ENCODE peak calls at places on chromosome 11, in seven cellular contexts. One of them, this sample, is unnamed.

GRCh38 chr11:112605093-112605666 is 344.5 kb upstream of the PLET1 start:
- DNase-seq in progenitor cell of endocrine pancreas: no peak
- DNase-seq in NCI-H1105: no peak
- DNase-seq in EL: no peak
- DNase-seq in kidney tubule cell: peak
- DNase-seq in HTR-8/SVneo: no peak
- DNase-seq in HCT116: no peak
- DNase-seq in this sample: no peak

GRCh38 chr11:1151366-1152315 is 6.1 kb upstream of the MUC5AC start:
- DNase-seq in progenitor cell of endocrine pancreas: peak
- DNase-seq in NCI-H1105: no peak
- DNase-seq in EL: no peak
- DNase-seq in kidney tubule cell: peak
- DNase-seq in HTR-8/SVneo: no peak
- DNase-seq in HCT116: no peak
- DNase-seq in this sample: no peak

GRCh38 chr11:118792642-118793124 is 1.7 kb upstream of the DDX6 start:
- DNase-seq in progenitor cell of endocrine pancreas: peak
- DNase-seq in NCI-H1105: no peak
- DNase-seq in EL: peak
- DNase-seq in kidney tubule cell: peak
- DNase-seq in HTR-8/SVneo: peak
- DNase-seq in HCT116: peak
- DNase-seq in this sample: peak

GRCh38 chr11:66419825-66420224 is 1.0 kb upstream of the NPAS4 start:
- DNase-seq in progenitor cell of endocrine pancreas: no peak
- DNase-seq in NCI-H1105: peak
- DNase-seq in EL: no peak
- DNase-seq in kidney tubule cell: no peak
- DNase-seq in HTR-8/SVneo: no peak
- DNase-seq in HCT116: no peak
- DNase-seq in this sample: no peak

GRCh38 chr11:3220521-3221407 is 2.2 kb upstream of the MRGPRG start:
- DNase-seq in progenitor cell of endocrine pancreas: no peak
- DNase-seq in NCI-H1105: no peak
- DNase-seq in EL: no peak
- DNase-seq in kidney tubule cell: no peak
- DNase-seq in HTR-8/SVneo: no peak
- DNase-seq in HCT116: no peak
- DNase-seq in this sample: no peak

GRCh38 chr11:121383726-121384125 is 68.4 kb upstream of the SORL1 start:
- DNase-seq in progenitor cell of endocrine pancreas: no peak
- DNase-seq in NCI-H1105: no peak
- DNase-seq in EL: no peak
- DNase-seq in kidney tubule cell: no peak
- DNase-seq in HTR-8/SVneo: no peak
- DNase-seq in HCT116: no peak
- DNase-seq in this sample: no peak

GRCh38 chr11:111355101-111355500 is 24.0 kb downstream of the POU2AF1 start:
- DNase-seq in progenitor cell of endocrine pancreas: no peak
- DNase-seq in NCI-H1105: no peak
- DNase-seq in EL: no peak
- DNase-seq in kidney tubule cell: no peak
- DNase-seq in HTR-8/SVneo: no peak
- DNase-seq in HCT116: no peak
- DNase-seq in this sample: no peak

GRCh38 chr11:61071208-61071681 is 31.0 kb upstream of the CD5 start:
- DNase-seq in progenitor cell of endocrine pancreas: no peak
- DNase-seq in NCI-H1105: no peak
- DNase-seq in EL: no peak
- DNase-seq in kidney tubule cell: no peak
- DNase-seq in HTR-8/SVneo: no peak
- DNase-seq in HCT116: no peak
- DNase-seq in this sample: no peak

GRCh38 chr11:124276081-124276480 is 19.9 kb downstream of the OR8G5 start:
- DNase-seq in progenitor cell of endocrine pancreas: no peak
- DNase-seq in NCI-H1105: no peak
- DNase-seq in EL: peak
- DNase-seq in kidney tubule cell: no peak
- DNase-seq in HTR-8/SVneo: no peak
- DNase-seq in HCT116: no peak
- DNase-seq in this sample: no peak

GRCh38 chr11:32113637-32114203 is 22.8 kb downstream of the RCN1 start:
- DNase-seq in progenitor cell of endocrine pancreas: no peak
- DNase-seq in NCI-H1105: no peak
- DNase-seq in EL: no peak
- DNase-seq in kidney tubule cell: no peak
- DNase-seq in HTR-8/SVneo: no peak
- DNase-seq in HCT116: no peak
- DNase-seq in this sample: no peak

GRCh38 chr11:765025-765801 is 12.1 kb downstream of the GATD1 start:
- DNase-seq in progenitor cell of endocrine pancreas: no peak
- DNase-seq in NCI-H1105: peak
- DNase-seq in EL: peak
- DNase-seq in kidney tubule cell: peak
- DNase-seq in HTR-8/SVneo: peak
- DNase-seq in HCT116: peak
- DNase-seq in this sample: no peak

GRCh38 chr11:120929664-120930154 is 94.2 kb upstream of the TBCEL start:
- DNase-seq in progenitor cell of endocrine pancreas: peak
- DNase-seq in NCI-H1105: peak
- DNase-seq in EL: peak
- DNase-seq in kidney tubule cell: peak
- DNase-seq in HTR-8/SVneo: peak
- DNase-seq in HCT116: peak
- DNase-seq in this sample: no peak

GRCh38 chr11:73507086-73507485 is 90.8 kb downstream of the FAM168A start:
- DNase-seq in progenitor cell of endocrine pancreas: no peak
- DNase-seq in NCI-H1105: no peak
- DNase-seq in EL: peak
- DNase-seq in kidney tubule cell: no peak
- DNase-seq in HTR-8/SVneo: no peak
- DNase-seq in HCT116: no peak
- DNase-seq in this sample: no peak

GRCh38 chr11:65611758-65612603 is 2.0 kb downstream of the MAP3K11 start:
- DNase-seq in progenitor cell of endocrine pancreas: no peak
- DNase-seq in NCI-H1105: no peak
- DNase-seq in EL: peak
- DNase-seq in kidney tubule cell: peak
- DNase-seq in HTR-8/SVneo: no peak
- DNase-seq in HCT116: no peak
- DNase-seq in this sample: no peak

GRCh38 chr11:15489281-15489680 is 374.6 kb downstream of the INSC start:
- DNase-seq in progenitor cell of endocrine pancreas: no peak
- DNase-seq in NCI-H1105: no peak
- DNase-seq in EL: no peak
- DNase-seq in kidney tubule cell: peak
- DNase-seq in HTR-8/SVneo: no peak
- DNase-seq in HCT116: no peak
- DNase-seq in this sample: no peak

GRCh38 chr11:45320366-45320765 is 34.2 kb upstream of the SYT13 start:
- DNase-seq in progenitor cell of endocrine pancreas: no peak
- DNase-seq in NCI-H1105: no peak
- DNase-seq in EL: no peak
- DNase-seq in kidney tubule cell: no peak
- DNase-seq in HTR-8/SVneo: no peak
- DNase-seq in HCT116: no peak
- DNase-seq in this sample: no peak

GRCh38 chr11:77547863-77548551 is 41.7 kb upstream of the AQP11 start:
- DNase-seq in progenitor cell of endocrine pancreas: no peak
- DNase-seq in NCI-H1105: peak
- DNase-seq in EL: peak
- DNase-seq in kidney tubule cell: peak
- DNase-seq in HTR-8/SVneo: peak
- DNase-seq in HCT116: peak
- DNase-seq in this sample: peak

GRCh38 chr11:112453601-112454577 is 193.2 kb upstream of the PLET1 start:
- DNase-seq in progenitor cell of endocrine pancreas: no peak
- DNase-seq in NCI-H1105: peak
- DNase-seq in EL: peak
- DNase-seq in kidney tubule cell: peak
- DNase-seq in HTR-8/SVneo: no peak
- DNase-seq in HCT116: peak
- DNase-seq in this sample: peak

GRCh38 chr11:126716456-126717083 is 284.0 kb downstream of the KIRREL3 start:
- DNase-seq in progenitor cell of endocrine pancreas: peak
- DNase-seq in NCI-H1105: peak
- DNase-seq in EL: peak
- DNase-seq in kidney tubule cell: peak
- DNase-seq in HTR-8/SVneo: peak
- DNase-seq in HCT116: peak
- DNase-seq in this sample: no peak

GRCh38 chr11:48111941-48112340 is 104.7 kb upstream of the OR4B1 start:
- DNase-seq in progenitor cell of endocrine pancreas: no peak
- DNase-seq in NCI-H1105: no peak
- DNase-seq in EL: no peak
- DNase-seq in kidney tubule cell: peak
- DNase-seq in HTR-8/SVneo: no peak
- DNase-seq in HCT116: no peak
- DNase-seq in this sample: no peak

GRCh38 chr11:46557684-46558151 is 36.1 kb downstream of the AMBRA1 start:
- DNase-seq in progenitor cell of endocrine pancreas: no peak
- DNase-seq in NCI-H1105: no peak
- DNase-seq in EL: peak
- DNase-seq in kidney tubule cell: peak
- DNase-seq in HTR-8/SVneo: no peak
- DNase-seq in HCT116: peak
- DNase-seq in this sample: no peak

GRCh38 chr11:26905368-26905767 is 88.5 kb upstream of the FIBIN start:
- DNase-seq in progenitor cell of endocrine pancreas: no peak
- DNase-seq in NCI-H1105: no peak
- DNase-seq in EL: peak
- DNase-seq in kidney tubule cell: peak
- DNase-seq in HTR-8/SVneo: no peak
- DNase-seq in HCT116: no peak
- DNase-seq in this sample: no peak

GRCh38 chr11:25734592-25735211 is 597.2 kb upstream of the ANO3 start:
- DNase-seq in progenitor cell of endocrine pancreas: no peak
- DNase-seq in NCI-H1105: no peak
- DNase-seq in EL: no peak
- DNase-seq in kidney tubule cell: peak
- DNase-seq in HTR-8/SVneo: peak
- DNase-seq in HCT116: no peak
- DNase-seq in this sample: peak

GRCh38 chr11:76805206-76805913 is 22.2 kb downstream of the TSKU start:
- DNase-seq in progenitor cell of endocrine pancreas: no peak
- DNase-seq in NCI-H1105: no peak
- DNase-seq in EL: no peak
- DNase-seq in kidney tubule cell: no peak
- DNase-seq in HTR-8/SVneo: no peak
- DNase-seq in HCT116: no peak
- DNase-seq in this sample: no peak

GRCh38 chr11:62556872-62557631 is 10.4 kb upstream of the AHNAK start:
- DNase-seq in progenitor cell of endocrine pancreas: no peak
- DNase-seq in NCI-H1105: no peak
- DNase-seq in EL: peak
- DNase-seq in kidney tubule cell: peak
- DNase-seq in HTR-8/SVneo: no peak
- DNase-seq in HCT116: no peak
- DNase-seq in this sample: no peak

GRCh38 chr11:131685906-131686305 is 315.5 kb downstream of the NTM start:
- DNase-seq in progenitor cell of endocrine pancreas: no peak
- DNase-seq in NCI-H1105: no peak
- DNase-seq in EL: no peak
- DNase-seq in kidney tubule cell: no peak
- DNase-seq in HTR-8/SVneo: no peak
- DNase-seq in HCT116: no peak
- DNase-seq in this sample: no peak

GRCh38 chr11:26439854-26440253 is 107.9 kb downstream of the ANO3 start:
- DNase-seq in progenitor cell of endocrine pancreas: no peak
- DNase-seq in NCI-H1105: no peak
- DNase-seq in EL: no peak
- DNase-seq in kidney tubule cell: no peak
- DNase-seq in HTR-8/SVneo: no peak
- DNase-seq in HCT116: no peak
- DNase-seq in this sample: no peak

GRCh38 chr11:109849946-109850345 is 243.2 kb upstream of the ZC3H12C start:
- DNase-seq in progenitor cell of endocrine pancreas: no peak
- DNase-seq in NCI-H1105: no peak
- DNase-seq in EL: no peak
- DNase-seq in kidney tubule cell: no peak
- DNase-seq in HTR-8/SVneo: no peak
- DNase-seq in HCT116: no peak
- DNase-seq in this sample: no peak

GRCh38 chr11:12224537-12224893 is 114.1 kb downstream of the MICAL2 start:
- DNase-seq in progenitor cell of endocrine pancreas: no peak
- DNase-seq in NCI-H1105: no peak
- DNase-seq in EL: peak
- DNase-seq in kidney tubule cell: peak
- DNase-seq in HTR-8/SVneo: peak
- DNase-seq in HCT116: no peak
- DNase-seq in this sample: no peak

GRCh38 chr11:64538501-64538951 is 52.5 kb upstream of the SLC22A12 start:
- DNase-seq in progenitor cell of endocrine pancreas: no peak
- DNase-seq in NCI-H1105: no peak
- DNase-seq in EL: no peak
- DNase-seq in kidney tubule cell: no peak
- DNase-seq in HTR-8/SVneo: no peak
- DNase-seq in HCT116: no peak
- DNase-seq in this sample: no peak

GRCh38 chr11:80024119-80024518 is 583.3 kb upstream of the TENM4 start:
- DNase-seq in progenitor cell of endocrine pancreas: no peak
- DNase-seq in NCI-H1105: no peak
- DNase-seq in EL: no peak
- DNase-seq in kidney tubule cell: peak
- DNase-seq in HTR-8/SVneo: no peak
- DNase-seq in HCT116: no peak
- DNase-seq in this sample: no peak

GRCh38 chr11:96012086-96012824 is 88.3 kb upstream of the MTMR2 start:
- DNase-seq in progenitor cell of endocrine pancreas: no peak
- DNase-seq in NCI-H1105: peak
- DNase-seq in EL: peak
- DNase-seq in kidney tubule cell: peak
- DNase-seq in HTR-8/SVneo: no peak
- DNase-seq in HCT116: peak
- DNase-seq in this sample: peak

GRCh38 chr11:115676768-115677167 is 172.6 kb upstream of the CADM1 start:
- DNase-seq in progenitor cell of endocrine pancreas: no peak
- DNase-seq in NCI-H1105: no peak
- DNase-seq in EL: peak
- DNase-seq in kidney tubule cell: peak
- DNase-seq in HTR-8/SVneo: peak
- DNase-seq in HCT116: no peak
- DNase-seq in this sample: no peak

GRCh38 chr11:91773090-91773489 is 451.5 kb upstream of the FAT3 start:
- DNase-seq in progenitor cell of endocrine pancreas: no peak
- DNase-seq in NCI-H1105: no peak
- DNase-seq in EL: peak
- DNase-seq in kidney tubule cell: peak
- DNase-seq in HTR-8/SVneo: no peak
- DNase-seq in HCT116: no peak
- DNase-seq in this sample: no peak

GRCh38 chr11:104926771-104927470 is 28.7 kb upstream of the CASP12 start:
- DNase-seq in progenitor cell of endocrine pancreas: no peak
- DNase-seq in NCI-H1105: no peak
- DNase-seq in EL: no peak
- DNase-seq in kidney tubule cell: no peak
- DNase-seq in HTR-8/SVneo: no peak
- DNase-seq in HCT116: no peak
- DNase-seq in this sample: no peak